ENCODE peak calls at places on chromosomes 11 and 22, in seven cellular contexts. One of them, this sample, is unnamed.

GRCh38 chr11:116693206-116694016 is 79.4 kb downstream of the BUD13 start:
- DNase-seq in mucosa of descending colon: peak
- DNase-seq in OCI-LY7: no peak
- DNase-seq in HCT116: no peak
- DNase-seq in AG04449: no peak
- DNase-seq in epithelial cell of esophagus: peak
- DNase-seq in AG09309: no peak
- DNase-seq in this sample: peak

GRCh38 chr11:35380603-35381002 is 38.8 kb downstream of the SLC1A2 start:
- DNase-seq in mucosa of descending colon: no peak
- DNase-seq in OCI-LY7: no peak
- DNase-seq in HCT116: no peak
- DNase-seq in AG04449: no peak
- DNase-seq in epithelial cell of esophagus: no peak
- DNase-seq in AG09309: no peak
- DNase-seq in this sample: no peak

GRCh38 chr11:61529537-61530225 is 21.1 kb downstream of the LRRC10B start:
- DNase-seq in mucosa of descending colon: no peak
- DNase-seq in OCI-LY7: no peak
- DNase-seq in HCT116: no peak
- DNase-seq in AG04449: no peak
- DNase-seq in epithelial cell of esophagus: no peak
- DNase-seq in AG09309: no peak
- DNase-seq in this sample: no peak

GRCh38 chr22:31496735-31497146 is 405 bp downstream of the SFI1 start:
- DNase-seq in mucosa of descending colon: peak
- DNase-seq in OCI-LY7: peak
- DNase-seq in HCT116: no peak
- DNase-seq in AG04449: no peak
- DNase-seq in epithelial cell of esophagus: peak
- DNase-seq in AG09309: no peak
- DNase-seq in this sample: peak

GRCh38 chr11:103730151-103730940 is 306.1 kb upstream of the DDI1 start:
- DNase-seq in mucosa of descending colon: no peak
- DNase-seq in OCI-LY7: no peak
- DNase-seq in HCT116: no peak
- DNase-seq in AG04449: no peak
- DNase-seq in epithelial cell of esophagus: peak
- DNase-seq in AG09309: no peak
- DNase-seq in this sample: no peak

GRCh38 chr22:19149962-19150361 is at the start of gene GSC2:
- DNase-seq in mucosa of descending colon: no peak
- DNase-seq in OCI-LY7: no peak
- DNase-seq in HCT116: no peak
- DNase-seq in AG04449: no peak
- DNase-seq in epithelial cell of esophagus: no peak
- DNase-seq in AG09309: no peak
- DNase-seq in this sample: no peak

GRCh38 chr11:130904380-130904779 is 11.9 kb downstream of the SNX19 start:
- DNase-seq in mucosa of descending colon: no peak
- DNase-seq in OCI-LY7: no peak
- DNase-seq in HCT116: no peak
- DNase-seq in AG04449: no peak
- DNase-seq in epithelial cell of esophagus: peak
- DNase-seq in AG09309: no peak
- DNase-seq in this sample: no peak

GRCh38 chr11:33835143-33835878 is 56.6 kb downstream of the LMO2 start:
- DNase-seq in mucosa of descending colon: no peak
- DNase-seq in OCI-LY7: peak
- DNase-seq in HCT116: peak
- DNase-seq in AG04449: peak
- DNase-seq in epithelial cell of esophagus: peak
- DNase-seq in AG09309: peak
- DNase-seq in this sample: no peak

GRCh38 chr11:2182075-2182474 is 10.5 kb upstream of the TH start:
- DNase-seq in mucosa of descending colon: no peak
- DNase-seq in OCI-LY7: no peak
- DNase-seq in HCT116: no peak
- DNase-seq in AG04449: no peak
- DNase-seq in epithelial cell of esophagus: no peak
- DNase-seq in AG09309: no peak
- DNase-seq in this sample: no peak

GRCh38 chr11:127683321-127683720 is 682.8 kb upstream of the KIRREL3 start:
- DNase-seq in mucosa of descending colon: no peak
- DNase-seq in OCI-LY7: no peak
- DNase-seq in HCT116: no peak
- DNase-seq in AG04449: no peak
- DNase-seq in epithelial cell of esophagus: no peak
- DNase-seq in AG09309: no peak
- DNase-seq in this sample: no peak

GRCh38 chr11:100445231-100445735 is 241.8 kb upstream of the ARHGAP42 start:
- DNase-seq in mucosa of descending colon: no peak
- DNase-seq in OCI-LY7: no peak
- DNase-seq in HCT116: no peak
- DNase-seq in AG04449: no peak
- DNase-seq in epithelial cell of esophagus: peak
- DNase-seq in AG09309: no peak
- DNase-seq in this sample: no peak

GRCh38 chr22:32123657-32124056 is 35.4 kb downstream of the C22orf42 start:
- DNase-seq in mucosa of descending colon: no peak
- DNase-seq in OCI-LY7: no peak
- DNase-seq in HCT116: no peak
- DNase-seq in AG04449: no peak
- DNase-seq in epithelial cell of esophagus: no peak
- DNase-seq in AG09309: no peak
- DNase-seq in this sample: no peak

DNA sequence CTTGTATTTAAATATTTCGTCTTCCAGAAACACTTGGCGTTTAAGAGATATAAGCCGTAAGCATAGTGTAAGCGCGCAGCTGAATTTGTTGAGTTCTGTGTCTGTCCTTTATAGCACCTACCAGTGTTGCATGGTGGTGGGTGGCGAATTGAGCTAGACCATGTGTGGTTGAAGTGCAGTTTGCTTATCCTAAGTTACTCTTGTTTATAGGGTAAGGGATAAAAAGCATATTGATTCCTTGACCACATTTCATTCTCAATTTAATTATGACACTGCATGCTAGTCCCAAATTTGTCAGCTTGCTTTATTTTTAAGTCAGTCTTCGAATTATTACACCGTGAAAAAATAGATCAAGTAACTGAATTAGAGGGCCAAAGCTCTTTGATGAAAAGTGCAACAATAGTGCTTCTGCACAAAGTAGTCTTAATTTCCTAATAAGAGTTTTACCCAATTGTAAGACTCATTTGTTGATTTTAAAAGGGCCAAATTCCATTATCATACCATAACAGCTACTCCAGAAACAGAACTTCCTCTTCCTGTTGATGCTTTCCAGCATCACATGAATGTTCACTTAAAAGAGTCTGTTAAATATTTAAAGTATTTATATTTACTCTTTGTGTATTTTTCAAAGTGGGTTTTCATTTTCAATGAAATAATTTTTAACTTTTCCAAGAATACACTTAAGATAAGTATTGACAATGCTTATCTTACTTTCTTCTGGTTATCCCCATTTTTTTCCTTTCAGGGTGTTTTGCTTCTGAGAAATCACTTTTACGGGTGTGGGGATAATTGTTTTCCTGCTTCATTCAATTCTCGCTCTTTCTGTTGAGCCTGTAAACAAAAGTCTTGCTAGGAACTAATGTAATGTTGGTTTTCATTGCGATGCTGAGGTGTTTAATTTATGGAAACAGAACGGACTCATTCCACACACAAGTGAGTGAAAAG is 2.0 kb downstream of the ARHGEF12 start:
- DNase-seq in mucosa of descending colon: no peak
- DNase-seq in OCI-LY7: peak
- DNase-seq in HCT116: no peak
- DNase-seq in AG04449: no peak
- DNase-seq in epithelial cell of esophagus: peak
- DNase-seq in AG09309: no peak
- DNase-seq in this sample: no peak
- TF ChIP-seq CTCF in mucosa of descending colon: no peak
- TF ChIP-seq CTCF in OCI-LY7: no peak
- TF ChIP-seq CTCF in HCT116: no peak
- TF ChIP-seq CTCF in AG04449: no peak
- TF ChIP-seq CTCF in epithelial cell of esophagus: no peak
- TF ChIP-seq CTCF in AG09309: no peak
- TF ChIP-seq CTCF in this sample: no peak

DNA sequence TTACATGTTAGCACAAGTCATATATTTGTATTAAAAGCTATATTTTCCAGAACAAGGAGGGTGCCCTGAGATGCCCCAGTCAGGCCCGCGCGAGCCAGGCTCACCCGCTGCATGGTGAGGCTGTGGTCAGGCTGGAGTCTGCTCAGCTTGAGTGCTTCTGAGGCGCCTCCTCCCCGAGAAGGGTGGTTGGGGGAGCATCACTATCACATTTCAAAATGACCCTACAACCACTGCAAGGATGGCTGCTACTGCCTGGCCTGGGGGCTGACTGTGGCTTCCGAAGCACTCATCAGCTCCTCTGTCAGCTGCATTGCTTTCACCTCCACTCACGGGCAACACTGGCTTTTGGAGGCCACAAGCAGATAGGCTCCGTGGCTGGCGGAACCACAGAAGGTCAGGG is 77.1 kb downstream of the SCUBE1 start:
- DNase-seq in mucosa of descending colon: no peak
- DNase-seq in OCI-LY7: no peak
- DNase-seq in HCT116: no peak
- DNase-seq in AG04449: no peak
- DNase-seq in epithelial cell of esophagus: no peak
- DNase-seq in AG09309: no peak
- DNase-seq in this sample: no peak
- H3K4me3 ChIP-seq in mucosa of descending colon: no peak
- H3K4me3 ChIP-seq in OCI-LY7: no peak
- H3K4me3 ChIP-seq in HCT116: no peak
- H3K4me3 ChIP-seq in AG04449: no peak
- H3K4me3 ChIP-seq in epithelial cell of esophagus: no peak
- H3K4me3 ChIP-seq in AG09309: no peak
- H3K4me3 ChIP-seq in this sample: no peak

GRCh38 chr22:25741692-25742626 is at the start of gene MYO18B:
- DNase-seq in mucosa of descending colon: no peak
- DNase-seq in OCI-LY7: no peak
- DNase-seq in HCT116: no peak
- DNase-seq in AG04449: no peak
- DNase-seq in epithelial cell of esophagus: no peak
- DNase-seq in AG09309: no peak
- DNase-seq in this sample: no peak

GRCh38 chr22:25736378-25737011 is 5.5 kb upstream of the MYO18B start:
- DNase-seq in mucosa of descending colon: no peak
- DNase-seq in OCI-LY7: no peak
- DNase-seq in HCT116: no peak
- DNase-seq in AG04449: no peak
- DNase-seq in epithelial cell of esophagus: no peak
- DNase-seq in AG09309: no peak
- DNase-seq in this sample: no peak

GRCh38 chr22:25735657-25736056 is 6.3 kb upstream of the MYO18B start:
- DNase-seq in mucosa of descending colon: no peak
- DNase-seq in OCI-LY7: no peak
- DNase-seq in HCT116: no peak
- DNase-seq in AG04449: no peak
- DNase-seq in epithelial cell of esophagus: no peak
- DNase-seq in AG09309: no peak
- DNase-seq in this sample: no peak

GRCh38 chr22:25742918-25743708 is 1.1 kb downstream of the MYO18B start:
- DNase-seq in mucosa of descending colon: no peak
- DNase-seq in OCI-LY7: no peak
- DNase-seq in HCT116: no peak
- DNase-seq in AG04449: no peak
- DNase-seq in epithelial cell of esophagus: no peak
- DNase-seq in AG09309: no peak
- DNase-seq in this sample: no peak

GRCh38 chr22:25739659-25740344 is 2.2 kb upstream of the MYO18B start:
- DNase-seq in mucosa of descending colon: no peak
- DNase-seq in OCI-LY7: no peak
- DNase-seq in HCT116: no peak
- DNase-seq in AG04449: no peak
- DNase-seq in epithelial cell of esophagus: no peak
- DNase-seq in AG09309: no peak
- DNase-seq in this sample: no peak
- TF ChIP-seq CTCF in mucosa of descending colon: no peak
- TF ChIP-seq CTCF in OCI-LY7: no peak
- TF ChIP-seq CTCF in HCT116: no peak
- TF ChIP-seq CTCF in AG04449: no peak
- TF ChIP-seq CTCF in epithelial cell of esophagus: no peak
- TF ChIP-seq CTCF in AG09309: no peak
- TF ChIP-seq CTCF in this sample: no peak

GRCh38 chr11:60367896-60368295 is 10.4 kb upstream of the MS4A7 start:
- DNase-seq in mucosa of descending colon: peak
- DNase-seq in OCI-LY7: no peak
- DNase-seq in HCT116: no peak
- DNase-seq in AG04449: no peak
- DNase-seq in epithelial cell of esophagus: no peak
- DNase-seq in AG09309: no peak
- DNase-seq in this sample: no peak

GRCh38 chr11:60360621-60361020 is 17.7 kb upstream of the MS4A7 start:
- DNase-seq in mucosa of descending colon: no peak
- DNase-seq in OCI-LY7: peak
- DNase-seq in HCT116: no peak
- DNase-seq in AG04449: no peak
- DNase-seq in epithelial cell of esophagus: no peak
- DNase-seq in AG09309: no peak
- DNase-seq in this sample: no peak

GRCh38 chr11:60367009-60367408 is 11.3 kb upstream of the MS4A7 start:
- DNase-seq in mucosa of descending colon: no peak
- DNase-seq in OCI-LY7: peak
- DNase-seq in HCT116: no peak
- DNase-seq in AG04449: no peak
- DNase-seq in epithelial cell of esophagus: no peak
- DNase-seq in AG09309: no peak
- DNase-seq in this sample: no peak

DNA sequence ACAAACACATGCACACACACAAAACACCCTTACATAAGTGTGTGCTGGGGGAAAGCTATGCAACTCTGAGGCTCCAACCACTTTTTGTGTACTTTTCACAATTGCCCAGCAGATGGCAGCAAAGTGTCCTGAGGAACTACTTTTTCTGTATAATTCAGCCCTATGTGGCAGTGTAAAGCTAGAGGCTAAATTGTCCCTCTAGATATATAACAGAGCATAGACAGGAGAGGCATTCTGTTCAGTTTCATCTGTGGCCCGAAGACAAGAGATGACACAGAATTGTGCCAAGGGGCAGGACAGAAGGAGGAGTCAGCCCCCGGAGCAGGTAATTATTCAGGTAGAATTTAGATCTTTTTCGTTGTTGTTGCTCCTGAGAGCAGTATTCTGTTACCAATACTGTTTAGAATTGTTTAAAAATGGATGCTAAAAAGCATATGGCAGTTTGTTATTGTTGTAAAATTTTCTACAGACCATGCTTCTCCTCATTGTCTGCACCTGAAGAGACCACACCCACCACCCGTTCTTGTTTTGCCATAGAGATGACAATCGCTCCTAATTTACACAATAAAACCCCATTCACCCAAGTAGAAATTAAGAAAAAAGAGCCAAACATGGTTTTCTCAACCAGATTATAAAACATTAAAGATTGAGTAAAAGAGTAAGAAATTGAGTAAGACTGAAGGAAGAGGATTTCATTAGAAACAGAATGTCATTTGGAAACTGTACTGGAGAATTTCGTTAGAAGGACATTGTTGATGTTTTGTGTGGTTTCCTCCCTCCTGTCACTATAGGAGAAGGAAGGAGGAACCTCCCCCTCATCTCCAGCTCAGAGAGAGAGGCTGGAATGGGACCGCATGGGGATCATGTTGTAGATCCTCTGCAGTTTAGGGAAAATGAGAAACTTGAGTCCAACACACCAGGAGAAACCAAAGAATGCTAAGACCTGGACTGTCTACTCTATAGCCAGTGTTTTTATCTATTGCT is 14.5 kb upstream of the MS4A7 start:
- DNase-seq in mucosa of descending colon: no peak
- DNase-seq in OCI-LY7: peak
- DNase-seq in HCT116: peak
- DNase-seq in AG04449: no peak
- DNase-seq in epithelial cell of esophagus: peak
- DNase-seq in AG09309: no peak
- DNase-seq in this sample: peak
- H3K4me3 ChIP-seq in mucosa of descending colon: no peak
- H3K4me3 ChIP-seq in OCI-LY7: peak
- H3K4me3 ChIP-seq in HCT116: no peak
- H3K4me3 ChIP-seq in AG04449: no peak
- H3K4me3 ChIP-seq in epithelial cell of esophagus: no peak
- H3K4me3 ChIP-seq in AG09309: no peak
- H3K4me3 ChIP-seq in this sample: no peak

This sample was measured in colonic mucosa.